ENCODE peak calls at places on chromosomes 2 and 18, in seven cellular contexts. One of them, this sample, is unnamed.

GRCh38 chr2:157627594-157628281 is 926 bp downstream of the ACVR1C start:
- DNase-seq in retinal pigment epithelial cell: peak; percentile 9
- DNase-seq in ovary: peak; percentile 24
- DNase-seq in endothelial cell: no peak
- DNase-seq in NCI-H748 treated with DMSO at 0.1 percent for 48 hours: no peak
- DNase-seq in T-helper 9 cell: peak; percentile 15
- DNase-seq in AG04449: no peak
- DNase-seq in this sample: peak; percentile 41

GRCh38 chr2:142142595-142142994 is 11.8 kb upstream of the LRP1B start:
- DNase-seq in AG04449: no peak
- DNase-seq in NCI-H748 treated with DMSO at 0.1 percent for 48 hours: no peak
- DNase-seq in T-helper 9 cell: no peak
- DNase-seq in retinal pigment epithelial cell: no peak
- DNase-seq in ovary: no peak
- DNase-seq in endothelial cell: no peak
- DNase-seq in this sample: no peak

GRCh38 chr2:209633911-209634310 is 137.7 kb upstream of the UNC80 start:
- DNase-seq in AG04449: no peak
- DNase-seq in NCI-H748 treated with DMSO at 0.1 percent for 48 hours: no peak
- DNase-seq in endothelial cell: no peak
- DNase-seq in T-helper 9 cell: no peak
- DNase-seq in retinal pigment epithelial cell: no peak
- DNase-seq in ovary: no peak
- DNase-seq in this sample: no peak

GRCh38 chr2:111028720-111029119 is 92.0 kb upstream of the BCL2L11 start:
- DNase-seq in endothelial cell: no peak
- DNase-seq in AG04449: no peak
- DNase-seq in NCI-H748 treated with DMSO at 0.1 percent for 48 hours: no peak
- DNase-seq in ovary: no peak
- DNase-seq in T-helper 9 cell: no peak
- DNase-seq in retinal pigment epithelial cell: no peak
- DNase-seq in this sample: no peak

GRCh38 chr2:3097804-3098203 is 279.8 kb downstream of the EIPR1 start:
- DNase-seq in endothelial cell: no peak
- DNase-seq in retinal pigment epithelial cell: no peak
- DNase-seq in NCI-H748 treated with DMSO at 0.1 percent for 48 hours: no peak
- DNase-seq in ovary: no peak
- DNase-seq in T-helper 9 cell: no peak
- DNase-seq in AG04449: no peak
- DNase-seq in this sample: no peak

GRCh38 chr2:98917031-98917459 is 19.0 kb downstream of the CRACDL start:
- DNase-seq in endothelial cell: no peak
- DNase-seq in T-helper 9 cell: no peak
- DNase-seq in retinal pigment epithelial cell: peak; percentile 65
- DNase-seq in NCI-H748 treated with DMSO at 0.1 percent for 48 hours: no peak
- DNase-seq in AG04449: peak; percentile 47
- DNase-seq in ovary: no peak
- DNase-seq in this sample: no peak

GRCh38 chr2:180416553-180417113 is 409.5 kb upstream of the CWC22 start:
- DNase-seq in ovary: no peak
- DNase-seq in NCI-H748 treated with DMSO at 0.1 percent for 48 hours: no peak
- DNase-seq in AG04449: no peak
- DNase-seq in retinal pigment epithelial cell: no peak
- DNase-seq in endothelial cell: no peak
- DNase-seq in T-helper 9 cell: no peak
- DNase-seq in this sample: no peak

GRCh38 chr2:25372405-25373268 is 30.9 kb upstream of the DNMT3A start:
- DNase-seq in endothelial cell: no peak
- DNase-seq in ovary: peak; percentile 13
- DNase-seq in AG04449: no peak
- DNase-seq in NCI-H748 treated with DMSO at 0.1 percent for 48 hours: no peak
- DNase-seq in T-helper 9 cell: no peak
- DNase-seq in retinal pigment epithelial cell: no peak
- DNase-seq in this sample: no peak

GRCh38 chr18:48785091-48785614 is 165.6 kb downstream of the SMAD7 start:
- DNase-seq in retinal pigment epithelial cell: no peak
- DNase-seq in NCI-H748 treated with DMSO at 0.1 percent for 48 hours: no peak
- DNase-seq in ovary: no peak
- DNase-seq in T-helper 9 cell: no peak
- DNase-seq in AG04449: no peak
- DNase-seq in endothelial cell: no peak
- DNase-seq in this sample: peak; percentile 76

GRCh38 chr18:12373032-12373770 is 3.8 kb downstream of the AFG3L2 start:
- DNase-seq in endothelial cell: no peak
- DNase-seq in ovary: no peak
- DNase-seq in AG04449: no peak
- DNase-seq in retinal pigment epithelial cell: no peak
- DNase-seq in T-helper 9 cell: no peak
- DNase-seq in NCI-H748 treated with DMSO at 0.1 percent for 48 hours: no peak
- DNase-seq in this sample: no peak

GRCh38 chr2:106183093-106183837 is 10.8 kb downstream of the UXS1 start:
- DNase-seq in T-helper 9 cell: no peak
- DNase-seq in endothelial cell: no peak
- DNase-seq in ovary: no peak
- DNase-seq in retinal pigment epithelial cell: no peak
- DNase-seq in AG04449: no peak
- DNase-seq in NCI-H748 treated with DMSO at 0.1 percent for 48 hours: no peak
- DNase-seq in this sample: no peak

GRCh38 chr2:119465687-119466086 is 34.0 kb downstream of the TMEM37 start:
- DNase-seq in T-helper 9 cell: no peak
- DNase-seq in endothelial cell: no peak
- DNase-seq in retinal pigment epithelial cell: no peak
- DNase-seq in AG04449: no peak
- DNase-seq in NCI-H748 treated with DMSO at 0.1 percent for 48 hours: no peak
- DNase-seq in ovary: no peak
- DNase-seq in this sample: no peak

GRCh38 chr2:217105733-217106649 is 246.1 kb upstream of the TNP1 start:
- DNase-seq in NCI-H748 treated with DMSO at 0.1 percent for 48 hours: no peak
- DNase-seq in ovary: no peak
- DNase-seq in AG04449: peak; percentile 97
- DNase-seq in endothelial cell: no peak
- DNase-seq in retinal pigment epithelial cell: peak; percentile 92
- DNase-seq in T-helper 9 cell: no peak
- DNase-seq in this sample: no peak

GRCh38 chr2:28499298-28499697 is 3.4 kb downstream of the PLB1 start:
- DNase-seq in endothelial cell: no peak
- DNase-seq in ovary: no peak
- DNase-seq in T-helper 9 cell: no peak
- DNase-seq in AG04449: no peak
- DNase-seq in retinal pigment epithelial cell: no peak
- DNase-seq in NCI-H748 treated with DMSO at 0.1 percent for 48 hours: no peak
- DNase-seq in this sample: no peak

GRCh38 chr2:155965415-155966070 is 367.0 kb downstream of the NR4A2 start:
- DNase-seq in T-helper 9 cell: no peak
- DNase-seq in AG04449: no peak
- DNase-seq in NCI-H748 treated with DMSO at 0.1 percent for 48 hours: no peak
- DNase-seq in endothelial cell: no peak
- DNase-seq in retinal pigment epithelial cell: no peak
- DNase-seq in ovary: no peak
- DNase-seq in this sample: no peak

GRCh38 chr2:102615620-102616436 is 3.5 kb upstream of the SLC9A2 start:
- DNase-seq in endothelial cell: peak; percentile 40
- DNase-seq in T-helper 9 cell: no peak
- DNase-seq in ovary: no peak
- DNase-seq in AG04449: peak; percentile 9
- DNase-seq in retinal pigment epithelial cell: peak; percentile 11
- DNase-seq in NCI-H748 treated with DMSO at 0.1 percent for 48 hours: peak; percentile 27
- DNase-seq in this sample: peak; percentile 78

GRCh38 chr2:156310773-156311172 is 21.7 kb downstream of the NR4A2 start:
- DNase-seq in AG04449: no peak
- DNase-seq in T-helper 9 cell: no peak
- DNase-seq in endothelial cell: no peak
- DNase-seq in retinal pigment epithelial cell: no peak
- DNase-seq in ovary: no peak
- DNase-seq in NCI-H748 treated with DMSO at 0.1 percent for 48 hours: no peak
- DNase-seq in this sample: no peak

GRCh38 chr2:158923180-158923594 is 45.3 kb upstream of the TANC1 start:
- DNase-seq in NCI-H748 treated with DMSO at 0.1 percent for 48 hours: no peak
- DNase-seq in AG04449: no peak
- DNase-seq in T-helper 9 cell: no peak
- DNase-seq in retinal pigment epithelial cell: no peak
- DNase-seq in endothelial cell: no peak
- DNase-seq in ovary: no peak
- DNase-seq in this sample: no peak

GRCh38 chr2:190636362-190636761 is 12.5 kb upstream of the NAB1 start:
- DNase-seq in T-helper 9 cell: no peak
- DNase-seq in NCI-H748 treated with DMSO at 0.1 percent for 48 hours: no peak
- DNase-seq in endothelial cell: no peak
- DNase-seq in retinal pigment epithelial cell: peak; percentile 80
- DNase-seq in AG04449: no peak
- DNase-seq in ovary: no peak
- DNase-seq in this sample: no peak

GRCh38 chr2:72035518-72036172 is 112.0 kb downstream of the CYP26B1 start:
- DNase-seq in endothelial cell: no peak
- DNase-seq in NCI-H748 treated with DMSO at 0.1 percent for 48 hours: no peak
- DNase-seq in AG04449: no peak
- DNase-seq in T-helper 9 cell: no peak
- DNase-seq in retinal pigment epithelial cell: no peak
- DNase-seq in ovary: no peak
- DNase-seq in this sample: no peak

GRCh38 chr2:52475600-52475999 is 1292.0 kb upstream of the CHAC2 start:
- DNase-seq in AG04449: no peak
- DNase-seq in retinal pigment epithelial cell: no peak
- DNase-seq in T-helper 9 cell: no peak
- DNase-seq in ovary: no peak
- DNase-seq in endothelial cell: no peak
- DNase-seq in NCI-H748 treated with DMSO at 0.1 percent for 48 hours: no peak
- DNase-seq in this sample: no peak

GRCh38 chr2:70939001-70939846 is 3.5 kb downstream of the ATP6V1B1 start:
- DNase-seq in T-helper 9 cell: no peak
- DNase-seq in endothelial cell: no peak
- DNase-seq in ovary: no peak
- DNase-seq in retinal pigment epithelial cell: no peak
- DNase-seq in NCI-H748 treated with DMSO at 0.1 percent for 48 hours: no peak
- DNase-seq in AG04449: no peak
- DNase-seq in this sample: no peak

GRCh38 chr2:203842373-203842772 is 25.2 kb upstream of the CTLA4 start:
- DNase-seq in endothelial cell: no peak
- DNase-seq in T-helper 9 cell: no peak
- DNase-seq in AG04449: no peak
- DNase-seq in retinal pigment epithelial cell: no peak
- DNase-seq in NCI-H748 treated with DMSO at 0.1 percent for 48 hours: no peak
- DNase-seq in ovary: no peak
- DNase-seq in this sample: no peak

GRCh38 chr2:190871539-190871938 is 9.1 kb upstream of the GLS start:
- DNase-seq in retinal pigment epithelial cell: no peak
- DNase-seq in endothelial cell: no peak
- DNase-seq in AG04449: no peak
- DNase-seq in NCI-H748 treated with DMSO at 0.1 percent for 48 hours: no peak
- DNase-seq in ovary: no peak
- DNase-seq in T-helper 9 cell: no peak
- DNase-seq in this sample: no peak

GRCh38 chr2:86484385-86484784 is 43.2 kb downstream of the KDM3A start:
- DNase-seq in ovary: no peak
- DNase-seq in AG04449: no peak
- DNase-seq in NCI-H748 treated with DMSO at 0.1 percent for 48 hours: no peak
- DNase-seq in T-helper 9 cell: no peak
- DNase-seq in endothelial cell: no peak
- DNase-seq in retinal pigment epithelial cell: no peak
- DNase-seq in this sample: no peak

GRCh38 chr2:74648009-74648443 is at the start of gene M1AP:
- DNase-seq in retinal pigment epithelial cell: no peak
- DNase-seq in AG04449: no peak
- DNase-seq in ovary: no peak
- DNase-seq in endothelial cell: peak; percentile 37
- DNase-seq in NCI-H748 treated with DMSO at 0.1 percent for 48 hours: no peak
- DNase-seq in T-helper 9 cell: no peak
- DNase-seq in this sample: no peak

GRCh38 chr2:127208313-127208712 is 11.8 kb downstream of the CYP27C1 start:
- DNase-seq in AG04449: no peak
- DNase-seq in NCI-H748 treated with DMSO at 0.1 percent for 48 hours: no peak
- DNase-seq in T-helper 9 cell: no peak
- DNase-seq in retinal pigment epithelial cell: no peak
- DNase-seq in ovary: no peak
- DNase-seq in endothelial cell: no peak
- DNase-seq in this sample: no peak

GRCh38 chr2:10228611-10229365 is 73.9 kb upstream of the HPCAL1 start:
- DNase-seq in NCI-H748 treated with DMSO at 0.1 percent for 48 hours: peak; percentile 81
- DNase-seq in ovary: no peak
- DNase-seq in AG04449: no peak
- DNase-seq in T-helper 9 cell: no peak
- DNase-seq in endothelial cell: no peak
- DNase-seq in retinal pigment epithelial cell: no peak
- DNase-seq in this sample: no peak

GRCh38 chr2:20668470-20668869 is 1.5 kb downstream of the GDF7 start:
- DNase-seq in T-helper 9 cell: no peak
- DNase-seq in retinal pigment epithelial cell: no peak
- DNase-seq in AG04449: no peak
- DNase-seq in endothelial cell: no peak
- DNase-seq in ovary: no peak
- DNase-seq in NCI-H748 treated with DMSO at 0.1 percent for 48 hours: no peak
- DNase-seq in this sample: no peak

GRCh38 chr2:44212301-44212700 is 43.6 kb downstream of the PPM1B start:
- DNase-seq in AG04449: no peak
- DNase-seq in retinal pigment epithelial cell: no peak
- DNase-seq in ovary: no peak
- DNase-seq in endothelial cell: no peak
- DNase-seq in T-helper 9 cell: no peak
- DNase-seq in NCI-H748 treated with DMSO at 0.1 percent for 48 hours: no peak
- DNase-seq in this sample: no peak

GRCh38 chr2:177476897-177477296 is 84.3 kb downstream of the AGPS start:
- DNase-seq in AG04449: no peak
- DNase-seq in endothelial cell: no peak
- DNase-seq in NCI-H748 treated with DMSO at 0.1 percent for 48 hours: no peak
- DNase-seq in ovary: no peak
- DNase-seq in T-helper 9 cell: no peak
- DNase-seq in retinal pigment epithelial cell: no peak
- DNase-seq in this sample: no peak

GRCh38 chr18:12744103-12744502 is 41.3 kb downstream of the PSMG2 start:
- DNase-seq in retinal pigment epithelial cell: no peak
- DNase-seq in endothelial cell: no peak
- DNase-seq in AG04449: no peak
- DNase-seq in NCI-H748 treated with DMSO at 0.1 percent for 48 hours: peak; percentile 35
- DNase-seq in T-helper 9 cell: no peak
- DNase-seq in ovary: no peak
- DNase-seq in this sample: no peak

GRCh38 chr2:20365249-20365817 is 14.7 kb upstream of the PUM2 start:
- DNase-seq in AG04449: peak; percentile 28
- DNase-seq in ovary: no peak
- DNase-seq in retinal pigment epithelial cell: no peak
- DNase-seq in NCI-H748 treated with DMSO at 0.1 percent for 48 hours: no peak
- DNase-seq in T-helper 9 cell: no peak
- DNase-seq in endothelial cell: no peak
- DNase-seq in this sample: no peak

GRCh38 chr2:112757265-112757664 is 7.1 kb downstream of the CKAP2L start:
- DNase-seq in endothelial cell: no peak
- DNase-seq in ovary: no peak
- DNase-seq in retinal pigment epithelial cell: no peak
- DNase-seq in NCI-H748 treated with DMSO at 0.1 percent for 48 hours: no peak
- DNase-seq in T-helper 9 cell: no peak
- DNase-seq in AG04449: no peak
- DNase-seq in this sample: peak; percentile 63

GRCh38 chr2:98465456-98466201 is 21.0 kb downstream of the INPP4A start:
- DNase-seq in endothelial cell: no peak
- DNase-seq in AG04449: no peak
- DNase-seq in NCI-H748 treated with DMSO at 0.1 percent for 48 hours: peak; percentile 21
- DNase-seq in ovary: peak; percentile 44
- DNase-seq in T-helper 9 cell: peak; percentile 78
- DNase-seq in retinal pigment epithelial cell: peak; percentile 40
- DNase-seq in this sample: peak; percentile 82

GRCh38 chr2:216792222-216793001 is 67.5 kb downstream of the TNP1 start:
- DNase-seq in NCI-H748 treated with DMSO at 0.1 percent for 48 hours: no peak
- DNase-seq in ovary: no peak
- DNase-seq in retinal pigment epithelial cell: no peak
- DNase-seq in AG04449: no peak
- DNase-seq in endothelial cell: no peak
- DNase-seq in T-helper 9 cell: no peak
- DNase-seq in this sample: peak; percentile 58

GRCh38 chr2:33788044-33788443 is 188.9 kb upstream of the FAM98A start:
- DNase-seq in T-helper 9 cell: no peak
- DNase-seq in retinal pigment epithelial cell: peak; percentile 22
- DNase-seq in NCI-H748 treated with DMSO at 0.1 percent for 48 hours: no peak
- DNase-seq in ovary: no peak
- DNase-seq in AG04449: no peak
- DNase-seq in endothelial cell: no peak
- DNase-seq in this sample: no peak